ENCODE peak calls at places on chromosomes 6 and 20, in eight cellular contexts. One of them, this sample, is unnamed.

GRCh38 chr6:38153076-38153475 is 333.5 kb downstream of the ZFAND3 start:
- DNase-seq in lung: no peak
- DNase-seq in uterus: no peak
- DNase-seq in colonic mucosa: no peak
- DNase-seq in CD8-positive, alpha-beta memory T cell: no peak
- DNase-seq in right atrium auricular region: no peak
- DNase-seq in sigmoid colon: no peak
- DNase-seq in tibial nerve: no peak
- DNase-seq in this sample: no peak

GRCh38 chr6:98769546-98769945 is 64.8 kb upstream of the POU3F2 start:
- DNase-seq in lung: no peak
- DNase-seq in uterus: no peak
- DNase-seq in colonic mucosa: peak
- DNase-seq in CD8-positive, alpha-beta memory T cell: no peak
- DNase-seq in right atrium auricular region: no peak
- DNase-seq in sigmoid colon: no peak
- DNase-seq in tibial nerve: no peak
- DNase-seq in this sample: no peak

GRCh38 chr6:75210885-75211739 is 5.3 kb upstream of the COL12A1 start:
- DNase-seq in lung: no peak
- DNase-seq in uterus: no peak
- DNase-seq in colonic mucosa: peak
- DNase-seq in CD8-positive, alpha-beta memory T cell: no peak
- DNase-seq in right atrium auricular region: no peak
- DNase-seq in sigmoid colon: no peak
- DNase-seq in tibial nerve: peak
- DNase-seq in this sample: peak

GRCh38 chr20:59004493-59004762 is 2.6 kb downstream of the CTSZ start:
- DNase-seq in lung: no peak
- DNase-seq in uterus: no peak
- DNase-seq in colonic mucosa: no peak
- DNase-seq in CD8-positive, alpha-beta memory T cell: peak
- DNase-seq in right atrium auricular region: no peak
- DNase-seq in sigmoid colon: peak
- DNase-seq in tibial nerve: peak
- DNase-seq in this sample: no peak

GRCh38 chr6:49457771-49458170 is 5.3 kb downstream of the MMUT start:
- DNase-seq in lung: no peak
- DNase-seq in uterus: no peak
- DNase-seq in colonic mucosa: no peak
- DNase-seq in CD8-positive, alpha-beta memory T cell: no peak
- DNase-seq in right atrium auricular region: no peak
- DNase-seq in sigmoid colon: no peak
- DNase-seq in tibial nerve: no peak
- DNase-seq in this sample: no peak

GRCh38 chr20:13312300-13312699 is 91.2 kb downstream of the ISM1 start:
- DNase-seq in lung: no peak
- DNase-seq in uterus: no peak
- DNase-seq in colonic mucosa: no peak
- DNase-seq in CD8-positive, alpha-beta memory T cell: no peak
- DNase-seq in right atrium auricular region: no peak
- DNase-seq in sigmoid colon: no peak
- DNase-seq in tibial nerve: no peak
- DNase-seq in this sample: no peak

GRCh38 chr6:12334524-12335130 is 44.5 kb downstream of the EDN1 start:
- DNase-seq in lung: no peak
- DNase-seq in uterus: no peak
- DNase-seq in colonic mucosa: no peak
- DNase-seq in CD8-positive, alpha-beta memory T cell: no peak
- DNase-seq in right atrium auricular region: no peak
- DNase-seq in sigmoid colon: no peak
- DNase-seq in tibial nerve: no peak
- DNase-seq in this sample: no peak

GRCh38 chr6:123888779-123889513 is 85.3 kb downstream of the NKAIN2 start:
- DNase-seq in lung: no peak
- DNase-seq in uterus: no peak
- DNase-seq in colonic mucosa: no peak
- DNase-seq in CD8-positive, alpha-beta memory T cell: no peak
- DNase-seq in right atrium auricular region: no peak
- DNase-seq in sigmoid colon: no peak
- DNase-seq in tibial nerve: no peak
- DNase-seq in this sample: no peak

GRCh38 chr20:16666272-16666671 is 63.6 kb upstream of the SNRPB2 start:
- DNase-seq in lung: no peak
- DNase-seq in uterus: no peak
- DNase-seq in colonic mucosa: no peak
- DNase-seq in CD8-positive, alpha-beta memory T cell: no peak
- DNase-seq in right atrium auricular region: no peak
- DNase-seq in sigmoid colon: no peak
- DNase-seq in tibial nerve: no peak
- DNase-seq in this sample: no peak

GRCh38 chr6:84515082-84515481 is 249.3 kb downstream of the TBX18 start:
- DNase-seq in lung: no peak
- DNase-seq in uterus: no peak
- DNase-seq in colonic mucosa: no peak
- DNase-seq in CD8-positive, alpha-beta memory T cell: no peak
- DNase-seq in right atrium auricular region: no peak
- DNase-seq in sigmoid colon: no peak
- DNase-seq in tibial nerve: no peak
- DNase-seq in this sample: no peak

GRCh38 chr6:119310486-119311036 is 39.0 kb downstream of the MAN1A1 start:
- DNase-seq in lung: no peak
- DNase-seq in uterus: no peak
- DNase-seq in colonic mucosa: no peak
- DNase-seq in CD8-positive, alpha-beta memory T cell: no peak
- DNase-seq in right atrium auricular region: no peak
- DNase-seq in sigmoid colon: no peak
- DNase-seq in tibial nerve: no peak
- DNase-seq in this sample: no peak

GRCh38 chr20:63098195-63098810 is 91.5 kb upstream of the BHLHE23 start:
- DNase-seq in lung: no peak
- DNase-seq in uterus: no peak
- DNase-seq in colonic mucosa: no peak
- DNase-seq in CD8-positive, alpha-beta memory T cell: peak
- DNase-seq in right atrium auricular region: no peak
- DNase-seq in sigmoid colon: peak
- DNase-seq in tibial nerve: no peak
- DNase-seq in this sample: no peak

GRCh38 chr20:32418376-32418775 is 60.2 kb downstream of the ASXL1 start:
- DNase-seq in lung: no peak
- DNase-seq in uterus: no peak
- DNase-seq in colonic mucosa: no peak
- DNase-seq in CD8-positive, alpha-beta memory T cell: no peak
- DNase-seq in right atrium auricular region: no peak
- DNase-seq in sigmoid colon: no peak
- DNase-seq in tibial nerve: no peak
- DNase-seq in this sample: no peak

GRCh38 chr20:49766979-49767419 is 45.6 kb upstream of the SLC9A8 start:
- DNase-seq in lung: no peak
- DNase-seq in uterus: no peak
- DNase-seq in colonic mucosa: no peak
- DNase-seq in CD8-positive, alpha-beta memory T cell: no peak
- DNase-seq in right atrium auricular region: no peak
- DNase-seq in sigmoid colon: no peak
- DNase-seq in tibial nerve: no peak
- DNase-seq in this sample: no peak

GRCh38 chr6:134052776-134053120 is 324 bp upstream of the SLC2A12 start:
- DNase-seq in lung: no peak
- DNase-seq in uterus: no peak
- DNase-seq in colonic mucosa: no peak
- DNase-seq in CD8-positive, alpha-beta memory T cell: no peak
- DNase-seq in right atrium auricular region: no peak
- DNase-seq in sigmoid colon: no peak
- DNase-seq in tibial nerve: no peak
- DNase-seq in this sample: no peak
- H3K4me3 ChIP-seq in lung: no peak
- H3K4me3 ChIP-seq in uterus: peak
- H3K4me3 ChIP-seq in colonic mucosa: peak
- H3K4me3 ChIP-seq in CD8-positive, alpha-beta memory T cell: peak
- H3K4me3 ChIP-seq in right atrium auricular region: peak
- H3K4me3 ChIP-seq in sigmoid colon: peak
- H3K4me3 ChIP-seq in tibial nerve: peak
- H3K4me3 ChIP-seq in this sample: peak

DNA sequence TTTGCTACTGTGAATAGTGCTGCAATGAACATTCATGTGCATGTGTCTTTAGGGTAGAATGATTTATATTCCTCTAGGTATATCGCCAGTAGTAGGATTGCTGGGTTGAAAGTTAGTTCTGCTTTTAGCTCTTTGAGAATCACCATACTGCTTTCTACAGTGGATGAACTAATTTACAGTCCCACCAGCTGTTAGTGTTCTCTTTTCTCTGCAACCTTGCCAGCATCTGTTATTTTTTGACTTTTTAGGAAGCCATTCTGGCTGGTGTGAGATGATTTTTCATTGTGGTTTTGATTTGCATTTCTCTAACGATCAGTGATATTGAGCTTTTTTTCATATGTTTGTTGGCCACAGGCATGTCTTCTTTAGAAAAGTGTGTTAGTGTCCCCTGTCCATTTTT is 40.0 kb downstream of the PLG start:
- DNase-seq in lung: no peak
- DNase-seq in uterus: no peak
- DNase-seq in colonic mucosa: no peak
- DNase-seq in CD8-positive, alpha-beta memory T cell: no peak
- DNase-seq in right atrium auricular region: no peak
- DNase-seq in sigmoid colon: no peak
- DNase-seq in tibial nerve: no peak
- DNase-seq in this sample: no peak
- H3K27ac ChIP-seq in lung: no peak
- H3K27ac ChIP-seq in uterus: no peak
- H3K27ac ChIP-seq in colonic mucosa: no peak
- H3K27ac ChIP-seq in CD8-positive, alpha-beta memory T cell: no peak
- H3K27ac ChIP-seq in right atrium auricular region: no peak
- H3K27ac ChIP-seq in sigmoid colon: no peak
- H3K27ac ChIP-seq in tibial nerve: no peak
- H3K27ac ChIP-seq in this sample: no peak

GRCh38 chr6:19694697-19695096 is 142.5 kb upstream of the ID4 start:
- DNase-seq in lung: no peak
- DNase-seq in uterus: no peak
- DNase-seq in colonic mucosa: no peak
- DNase-seq in CD8-positive, alpha-beta memory T cell: no peak
- DNase-seq in right atrium auricular region: no peak
- DNase-seq in sigmoid colon: no peak
- DNase-seq in tibial nerve: no peak
- DNase-seq in this sample: no peak

GRCh38 chr6:19690676-19691075 is 146.5 kb upstream of the ID4 start:
- DNase-seq in lung: no peak
- DNase-seq in uterus: no peak
- DNase-seq in colonic mucosa: no peak
- DNase-seq in CD8-positive, alpha-beta memory T cell: no peak
- DNase-seq in right atrium auricular region: no peak
- DNase-seq in sigmoid colon: no peak
- DNase-seq in tibial nerve: no peak
- DNase-seq in this sample: no peak

GRCh38 chr6:19692506-19693298 is 144.5 kb upstream of the ID4 start:
- DNase-seq in lung: no peak
- DNase-seq in uterus: no peak
- DNase-seq in colonic mucosa: no peak
- DNase-seq in CD8-positive, alpha-beta memory T cell: no peak
- DNase-seq in right atrium auricular region: no peak
- DNase-seq in sigmoid colon: no peak
- DNase-seq in tibial nerve: no peak
- DNase-seq in this sample: no peak

GRCh38 chr6:19691465-19692167 is 145.6 kb upstream of the ID4 start:
- DNase-seq in lung: no peak
- DNase-seq in uterus: no peak
- DNase-seq in colonic mucosa: no peak
- DNase-seq in CD8-positive, alpha-beta memory T cell: no peak
- DNase-seq in right atrium auricular region: no peak
- DNase-seq in sigmoid colon: no peak
- DNase-seq in tibial nerve: no peak
- DNase-seq in this sample: no peak
- H3K4me3 ChIP-seq in lung: peak
- H3K4me3 ChIP-seq in uterus: peak
- H3K4me3 ChIP-seq in colonic mucosa: no peak
- H3K4me3 ChIP-seq in CD8-positive, alpha-beta memory T cell: no peak
- H3K4me3 ChIP-seq in right atrium auricular region: peak
- H3K4me3 ChIP-seq in sigmoid colon: peak
- H3K4me3 ChIP-seq in tibial nerve: peak
- H3K4me3 ChIP-seq in this sample: peak

GRCh38 chr6:149918151-149918905 is 4.6 kb downstream of the RAET1G start:
- DNase-seq in lung: no peak
- DNase-seq in uterus: peak
- DNase-seq in colonic mucosa: no peak
- DNase-seq in CD8-positive, alpha-beta memory T cell: no peak
- DNase-seq in right atrium auricular region: peak
- DNase-seq in sigmoid colon: no peak
- DNase-seq in tibial nerve: no peak
- DNase-seq in this sample: no peak
- H3K27ac ChIP-seq in lung: no peak
- H3K27ac ChIP-seq in uterus: no peak
- H3K27ac ChIP-seq in colonic mucosa: no peak
- H3K27ac ChIP-seq in CD8-positive, alpha-beta memory T cell: no peak
- H3K27ac ChIP-seq in right atrium auricular region: no peak
- H3K27ac ChIP-seq in sigmoid colon: no peak
- H3K27ac ChIP-seq in tibial nerve: no peak
- H3K27ac ChIP-seq in this sample: no peak

GRCh38 chr6:147765541-147765940 is 257.1 kb downstream of the SAMD5 start:
- DNase-seq in lung: no peak
- DNase-seq in uterus: no peak
- DNase-seq in colonic mucosa: no peak
- DNase-seq in CD8-positive, alpha-beta memory T cell: no peak
- DNase-seq in right atrium auricular region: no peak
- DNase-seq in sigmoid colon: no peak
- DNase-seq in tibial nerve: no peak
- DNase-seq in this sample: no peak
- H3K4me3 ChIP-seq in lung: no peak
- H3K4me3 ChIP-seq in uterus: no peak
- H3K4me3 ChIP-seq in colonic mucosa: no peak
- H3K4me3 ChIP-seq in CD8-positive, alpha-beta memory T cell: no peak
- H3K4me3 ChIP-seq in right atrium auricular region: no peak
- H3K4me3 ChIP-seq in sigmoid colon: no peak
- H3K4me3 ChIP-seq in tibial nerve: no peak
- H3K4me3 ChIP-seq in this sample: no peak

GRCh38 chr6:145814501-145815350 is at the start of gene FBXO30:
- DNase-seq in lung: peak
- DNase-seq in uterus: peak
- DNase-seq in colonic mucosa: peak
- DNase-seq in CD8-positive, alpha-beta memory T cell: peak
- DNase-seq in right atrium auricular region: peak
- DNase-seq in sigmoid colon: peak
- DNase-seq in tibial nerve: peak
- DNase-seq in this sample: peak
- H3K27ac ChIP-seq in lung: peak
- H3K27ac ChIP-seq in uterus: peak
- H3K27ac ChIP-seq in colonic mucosa: peak
- H3K27ac ChIP-seq in CD8-positive, alpha-beta memory T cell: peak
- H3K27ac ChIP-seq in right atrium auricular region: peak
- H3K27ac ChIP-seq in sigmoid colon: peak
- H3K27ac ChIP-seq in tibial nerve: peak
- H3K27ac ChIP-seq in this sample: peak

This sample was measured in SK-N-MC.